ENCODE peak calls at places on chromosomes 11 and 22, in ten cellular contexts. M, X, D, G, F, L, W, O, I and E are unnamed samples.
A peak's percentile ranks its signal among the peaks of the same experiment; 100 is the strongest.

GRCh38 chr22:40967120-40967760 is 16.1 kb downstream of the RBX1 start:
- DNase-seq in X (no peak), O (no peak), W (no peak), F (no peak), M (no peak), L (no peak), D (no peak), I (no peak), G (peak; percentile 22), E (no peak)

GRCh38 chr11:122772945-122773344 is 65.4 kb upstream of the CRTAM start:
- DNase-seq in D (no peak), M (peak; percentile 69), W (no peak), I (no peak), O (no peak), G (no peak), F (no peak), X (no peak), L (no peak), E (no peak)

GRCh38 chr22:23137905-23138520 is 3.8 kb downstream of the RSPH14 start:
- DNase-seq in F (no peak), G (no peak), X (peak; percentile 71), W (peak; percentile 51), L (peak; percentile 94), I (no peak), M (no peak), O (no peak), D (no peak), E (peak; percentile 8)

GRCh38 chr22:48581206-48581766 is 1246.4 kb downstream of the BRD1 start:
- DNase-seq in M (no peak), D (no peak), F (no peak), W (no peak), I (no peak), X (no peak), O (no peak), G (no peak), L (no peak), E (no peak)

GRCh38 chr22:28051787-28052356 is 132.8 kb upstream of the PITPNB start:
- DNase-seq in O (no peak), D (no peak), I (peak; percentile 75), X (peak; percentile 29), M (peak; percentile 61), L (no peak), F (peak; percentile 72), G (peak; percentile 83), W (peak; percentile 27), E (peak; percentile 80)

GRCh38 chr11:103673773-103674172 is 362.7 kb upstream of the DDI1 start:
- DNase-seq in D (no peak), G (no peak), O (no peak), F (no peak), M (peak; percentile 71), L (no peak), X (no peak), I (no peak), W (no peak), E (no peak)

GRCh38 chr11:131666617-131667016 is 296.2 kb downstream of the NTM start:
- DNase-seq in O (no peak), F (no peak), I (no peak), W (no peak), M (peak; percentile 70), G (no peak), D (peak; percentile 41), L (no peak), X (no peak), E (no peak)

GRCh38 chr11:113951487-113951886 is 23.4 kb upstream of the HTR3A start:
- DNase-seq in X (no peak), F (no peak), I (no peak), W (no peak), G (peak; percentile 59), L (no peak), D (no peak), O (no peak), M (no peak), E (no peak)

GRCh38 chr11:121829159-121829643 is 286.8 kb downstream of the BLID start:
- DNase-seq in F (peak; percentile 32), X (no peak), I (peak; percentile 10), G (no peak), W (no peak), M (peak; percentile 100), O (no peak), L (no peak), D (peak; percentile 100), E (peak; percentile 97)

GRCh38 chr11:12130180-12130980 is 20.0 kb downstream of the MICAL2 start:
- DNase-seq in X (no peak), L (no peak), O (no peak), G (no peak), I (no peak), M (no peak), D (no peak), W (no peak), F (no peak), E (no peak)

GRCh38 chr11:789951-790350 is at the start of gene CEND1:
- DNase-seq in I (no peak), W (peak; percentile 39), X (peak; percentile 80), D (no peak), M (peak; percentile 54), O (no peak), F (peak; percentile 45), G (peak; percentile 79), L (peak; percentile 61), E (peak; percentile 54)

GRCh38 chr22:44380716-44381500 is 68.2 kb upstream of the SHISAL1 start:
- DNase-seq in L (no peak), G (no peak), X (no peak), F (peak; percentile 9), I (peak; percentile 1), O (no peak), M (no peak), W (no peak), D (no peak), E (no peak)

GRCh38 chr11:96620464-96621044 is 230.7 kb downstream of the JRKL start:
- DNase-seq in G (no peak), X (no peak), W (no peak), M (no peak), O (no peak), D (no peak), I (no peak), F (no peak), L (peak; percentile 70), E (peak; percentile 7)

GRCh38 chr11:83628622-83629347 is 342.6 kb upstream of the CCDC90B start:
- DNase-seq in F (no peak), I (no peak), X (no peak), W (no peak), O (no peak), G (no peak), D (no peak), M (no peak), L (no peak), E (no peak)

GRCh38 chr11:114158886-114159285 is 99.4 kb downstream of the ZBTB16 start:
- DNase-seq in D (no peak), L (no peak), W (no peak), F (peak; percentile 65), O (no peak), X (no peak), M (peak; percentile 56), I (peak; percentile 56), G (no peak), E (no peak)

DNA sequence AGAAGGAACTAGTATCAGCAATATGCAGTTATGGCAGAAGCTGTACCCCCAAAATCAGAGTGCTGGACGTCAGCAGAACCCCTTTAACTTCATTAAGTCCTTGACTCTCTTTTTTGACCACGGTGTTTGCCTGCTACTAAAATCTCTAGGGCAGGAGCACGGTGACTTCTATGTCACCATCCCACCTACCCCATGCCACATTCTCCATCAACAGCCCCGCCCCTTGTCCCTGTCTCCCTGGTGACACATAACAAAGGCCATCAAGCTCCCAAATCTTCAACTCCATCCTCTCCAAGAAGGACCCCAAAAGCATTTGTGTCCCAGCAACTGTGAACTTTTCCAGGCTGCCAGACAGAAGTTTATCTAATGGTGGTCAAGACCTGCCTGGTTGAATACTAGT is 894 bp downstream of the ADA2 start:
- DNase-seq in G (no peak), O (no peak), X (no peak), L (no peak), F (no peak), I (no peak), W (no peak), M (no peak), D (no peak), E (no peak)
- H3K4me3 ChIP-seq in G (no peak overlapping the region), O (no peak overlapping the region), X (no peak overlapping the region), L (peak overlapping the region; percentile 70), F (no peak overlapping the region), I (no peak overlapping the region), W (peak overlapping the region; percentile 65), M (no peak overlapping the region), D (no peak overlapping the region), E (no peak overlapping the region)

GRCh38 chr11:118224512-118225180 is at the start of gene JAML:
- DNase-seq in I (no peak), X (no peak), O (no peak), F (no peak), G (no peak), M (no peak), W (peak; percentile 69), D (no peak), L (no peak), E (no peak)

GRCh38 chr11:118221419-118221818 is 3.4 kb downstream of the JAML start:
- DNase-seq in L (no peak), D (no peak), G (no peak), O (no peak), W (no peak), I (no peak), F (no peak), X (no peak), M (no peak), E (no peak)

GRCh38 chr11:118223992-118224391 is 819 bp downstream of the JAML start:
- DNase-seq in L (no peak), F (no peak), I (no peak), X (no peak), D (no peak), G (no peak), O (no peak), M (no peak), W (peak; percentile 37), E (no peak)

GRCh38 chr11:118222437-118222836 is 2.4 kb downstream of the JAML start:
- DNase-seq in G (no peak), X (no peak), D (no peak), L (no peak), W (no peak), I (no peak), F (no peak), M (no peak), O (no peak), E (no peak)

GRCh38 chr11:118223576-118223975 is 1.2 kb downstream of the JAML start:
- DNase-seq in G (no peak), F (no peak), D (no peak), M (no peak), O (no peak), W (no peak), L (no peak), X (no peak), I (no peak), E (no peak)
- H3K4me3 ChIP-seq in G (no peak overlapping the region), F (peak overlapping the region; percentile 6), D (no peak overlapping the region), M (no peak overlapping the region), O (peak overlapping the region; percentile 20), W (peak overlapping the region; percentile 53), L (no peak overlapping the region), X (no peak overlapping the region), I (no peak overlapping the region), E (no peak overlapping the region)

GRCh38 chr11:117045196-117045595 is 53.0 kb downstream of the SIK3 start:
- DNase-seq in G (peak; percentile 34), L (no peak), M (peak; percentile 61), W (no peak), I (peak; percentile 22), O (no peak), D (peak; percentile 53), F (no peak), X (no peak), E (peak; percentile 45)
- H3K4me3 ChIP-seq in G (no peak overlapping the region), L (no peak overlapping the region), M (no peak overlapping the region), W (no peak overlapping the region), I (no peak overlapping the region), O (no peak overlapping the region), D (no peak overlapping the region), F (peak overlapping the region; percentile 41), X (no peak overlapping the region), E (no peak overlapping the region)

GRCh38 chr22:26610072-26610958 is 7.5 kb downstream of the CRYBB1 start:
- DNase-seq in G (no peak), L (peak; percentile 95), W (peak; percentile 22), X (no peak), O (no peak), F (peak; percentile 36), M (peak; percentile 96), I (no peak), D (peak; percentile 63), E (no peak)
- H3K4me3 ChIP-seq in G (no peak overlapping the region), L (peak overlapping the region; percentile 5), W (no peak overlapping the region), X (no peak overlapping the region), O (no peak overlapping the region), F (no peak overlapping the region), M (no peak overlapping the region), I (no peak overlapping the region), D (no peak overlapping the region), E (no peak overlapping the region)